ENCODE peak calls at places on chromosome 18, in eight cellular contexts. W is heart right ventricle; I is NCI-H510A treated with DMSO at 0.1 percent for 48 hours; G is iris pigment epithelial cell; B is GM13977; T is activated CD4-positive, alpha-beta memory T cell treated with anti-CD3 and anti-CD28 coated beads, Interleukin-2, amount 10 ng/mL, durations not matched to agents 7 days and 5 days; P is IMR-90; K is colonic mucosa. U is an unnamed sample.

GRCh38 chr18:10135302-10135926 is 221.6 kb downstream of the VAPA start:
- DNase-seq in W (no peak), I (no peak), G (peak), B (no peak), T (no peak), P (no peak), K (no peak), U (peak)

GRCh38 chr18:33440384-33441043 is at the start of gene CCDC178:
- DNase-seq in W (no peak), I (peak), G (no peak), B (peak), T (no peak), P (peak), K (no peak), U (no peak)

GRCh38 chr18:47204908-47205522 is 28.9 kb upstream of the IER3IP1 start:
- DNase-seq in W (peak), I (peak), G (peak), B (peak), T (peak), P (peak), K (peak), U (peak)

GRCh38 chr18:12883003-12883683 is 894 bp downstream of the PTPN2 start:
- DNase-seq in W (no peak), I (no peak), G (no peak), B (no peak), T (no peak), P (no peak), K (peak), U (no peak)

GRCh38 chr18:70457788-70458187 is 168.9 kb downstream of the SOCS6 start:
- DNase-seq in W (no peak), I (no peak), G (no peak), B (no peak), T (no peak), P (no peak), K (no peak), U (no peak)

GRCh38 chr18:44601447-44601846 is 79.2 kb upstream of the SETBP1 start:
- DNase-seq in W (no peak), I (no peak), G (peak), B (no peak), T (no peak), P (peak), K (no peak), U (peak)

GRCh38 chr18:70423988-70424387 is 135.1 kb downstream of the SOCS6 start:
- DNase-seq in W (no peak), I (peak), G (no peak), B (no peak), T (no peak), P (no peak), K (peak), U (no peak)

GRCh38 chr18:76657428-76657827 is 162.4 kb upstream of the ZNF516 start:
- DNase-seq in W (no peak), I (no peak), G (peak), B (no peak), T (no peak), P (no peak), K (no peak), U (peak)

GRCh38 chr18:66729459-66730239 is 125.8 kb upstream of the CDH19 start:
- DNase-seq in W (no peak), I (no peak), G (no peak), B (no peak), T (no peak), P (no peak), K (no peak), U (no peak)

GRCh38 chr18:75201273-75201898 is 7.6 kb downstream of the PTGR3 start:
- DNase-seq in W (no peak), I (no peak), G (no peak), B (no peak), T (no peak), P (no peak), K (no peak), U (no peak)

GRCh38 chr18:68033466-68033865 is 516.9 kb upstream of the DSEL start:
- DNase-seq in W (no peak), I (no peak), G (peak), B (no peak), T (no peak), P (peak), K (no peak), U (peak)

GRCh38 chr18:45103319-45104070 is 422.8 kb downstream of the SETBP1 start:
- DNase-seq in W (no peak), I (no peak), G (no peak), B (no peak), T (no peak), P (no peak), K (no peak), U (no peak)

GRCh38 chr18:57780318-57781127 is 22.6 kb downstream of the ATP8B1 start:
- DNase-seq in W (peak), I (no peak), G (peak), B (peak), T (no peak), P (peak), K (no peak), U (peak)

GRCh38 chr18:62523631-62524442 is 1.0 kb downstream of the ZCCHC2 start:
- DNase-seq in W (peak), I (peak), G (peak), B (peak), T (peak), P (peak), K (peak), U (peak)

GRCh38 chr18:26708814-26709717 is 156.4 kb downstream of the AQP4 start:
- DNase-seq in W (no peak), I (no peak), G (no peak), B (no peak), T (no peak), P (no peak), K (no peak), U (no peak)

GRCh38 chr18:24831871-24832665 is 371.6 kb downstream of the HRH4 start:
- DNase-seq in W (no peak), I (no peak), G (no peak), B (no peak), T (no peak), P (no peak), K (no peak), U (no peak)

GRCh38 chr18:26747131-26747475 is 118.4 kb downstream of the AQP4 start:
- DNase-seq in W (no peak), I (no peak), G (peak), B (no peak), T (no peak), P (no peak), K (no peak), U (peak)

GRCh38 chr18:56495884-56496283 is 142.5 kb downstream of the TXNL1 start:
- DNase-seq in W (no peak), I (no peak), G (no peak), B (no peak), T (no peak), P (no peak), K (no peak), U (no peak)

GRCh38 chr18:57094199-57094598 is 52.7 kb upstream of the BOD1L2 start:
- DNase-seq in W (no peak), I (no peak), G (no peak), B (no peak), T (no peak), P (no peak), K (no peak), U (no peak)

GRCh38 chr18:48933578-48934399 is 17.0 kb downstream of the SMAD7 start:
- DNase-seq in W (peak), I (no peak), G (no peak), B (no peak), T (no peak), P (no peak), K (no peak), U (no peak)

GRCh38 chr18:22459491-22459890 is 41.8 kb upstream of the CTAGE1 start:
- DNase-seq in W (no peak), I (no peak), G (no peak), B (no peak), T (no peak), P (no peak), K (no peak), U (no peak)

GRCh38 chr18:47627030-47627429 is 303.4 kb downstream of the SMAD2 start:
- DNase-seq in W (no peak), I (no peak), G (no peak), B (no peak), T (no peak), P (no peak), K (no peak), U (no peak)

GRCh38 chr18:51009071-51009470 is 20.9 kb upstream of the SMAD4 start:
- DNase-seq in W (no peak), I (peak), G (peak), B (no peak), T (no peak), P (peak), K (no peak), U (peak)

GRCh38 chr18:20971886-20972267 is 139.7 kb downstream of the ROCK1 start:
- DNase-seq in W (no peak), I (peak), G (peak), B (peak), T (no peak), P (peak), K (no peak), U (peak)

GRCh38 chr18:3885209-3885792 is 435.3 kb downstream of the TGIF1 start:
- DNase-seq in W (no peak), I (no peak), G (no peak), B (peak), T (no peak), P (no peak), K (no peak), U (peak)

GRCh38 chr18:68997845-68998244 is 200.0 kb downstream of the CCDC102B start:
- DNase-seq in W (no peak), I (no peak), G (no peak), B (no peak), T (no peak), P (no peak), K (no peak), U (no peak)

GRCh38 chr18:79583426-79583825 is 96.2 kb upstream of the CTDP1 start:
- DNase-seq in W (no peak), I (no peak), G (no peak), B (no peak), T (no peak), P (no peak), K (no peak), U (no peak)

GRCh38 chr18:75023473-75023872 is 185.5 kb downstream of the PTGR3 start:
- DNase-seq in W (no peak), I (no peak), G (no peak), B (no peak), T (no peak), P (no peak), K (no peak), U (no peak)

GRCh38 chr18:73564073-73564472 is 583.6 kb downstream of the FBXO15 start:
- DNase-seq in W (no peak), I (no peak), G (peak), B (no peak), T (no peak), P (peak), K (no peak), U (peak)

GRCh38 chr18:58109251-58109650 is 65.2 kb downstream of the NEDD4L start:
- DNase-seq in W (no peak), I (no peak), G (no peak), B (no peak), T (no peak), P (no peak), K (no peak), U (no peak)

GRCh38 chr18:48885951-48886400 is 64.8 kb downstream of the SMAD7 start:
- DNase-seq in W (no peak), I (no peak), G (no peak), B (no peak), T (no peak), P (no peak), K (no peak), U (no peak)

GRCh38 chr18:366466-367053 is 98.7 kb upstream of the THOC1 start:
- DNase-seq in W (no peak), I (no peak), G (no peak), B (no peak), T (no peak), P (no peak), K (no peak), U (no peak)

GRCh38 chr18:48260237-48260636 is 148.9 kb downstream of the ZBTB7C start:
- DNase-seq in W (no peak), I (no peak), G (no peak), B (no peak), T (no peak), P (no peak), K (no peak), U (no peak)

GRCh38 chr18:48321121-48321520 is 88.1 kb downstream of the ZBTB7C start:
- DNase-seq in W (no peak), I (no peak), G (no peak), B (no peak), T (no peak), P (no peak), K (no peak), U (no peak)

GRCh38 chr18:47912794-47913594 is 17.5 kb downstream of the SMAD2 start:
- DNase-seq in W (no peak), I (no peak), G (no peak), B (no peak), T (no peak), P (no peak), K (no peak), U (no peak)

GRCh38 chr18:59514193-59514592 is 155.1 kb upstream of the LMAN1 start:
- DNase-seq in W (peak), I (no peak), G (peak), B (no peak), T (no peak), P (peak), K (peak), U (peak)

GRCh38 chr18:34787931-34788532 is 77.9 kb downstream of the DTNA start:
- DNase-seq in W (peak), I (peak), G (peak), B (peak), T (peak), P (peak), K (peak), U (peak)